ENCODE peak calls at places on chromosomes 16 and 17, in four cellular contexts. S, U, D and W are unnamed samples.

GRCh38 chr16:56609463-56609921 is 1.1 kb downstream of the MT2A start:
- DNase-seq in S (peak; percentile 92), U (no peak), D (no peak), W (no peak)

GRCh38 chr17:330993-331701 is 21.5 kb downstream of the RPH3AL start:
- DNase-seq in S (no peak), U (peak; percentile 29), D (no peak), W (peak; percentile 31)

GRCh38 chr17:82396601-82397435 is 21.3 kb upstream of the HEXD start:
- DNase-seq in S (peak; percentile 90), U (no peak), D (no peak), W (no peak)

GRCh38 chr17:54901230-54901847 is 687 bp downstream of the TOM1L1 start:
- DNase-seq in S (peak; percentile 8), U (peak; percentile 34), D (no peak), W (peak; percentile 39)

GRCh38 chr17:16977932-16978331 is 6.0 kb upstream of the TNFRSF13B start:
- DNase-seq in S (peak; percentile 38), U (peak; percentile 23), D (no peak), W (peak; percentile 83)

GRCh38 chr16:27314161-27314723 is 468 bp downstream of the IL4R start:
- DNase-seq in S (peak; percentile 97), U (no peak), D (no peak), W (peak; percentile 51)

GRCh38 chr16:29192329-29193247 is 207.7 kb downstream of the LAT start:
- DNase-seq in S (no peak), U (peak; percentile 26), D (no peak), W (no peak)

GRCh38 chr17:80819422-80820164 is 172.0 kb upstream of the CHMP6 start:
- DNase-seq in S (no peak), U (no peak), D (no peak), W (no peak)

GRCh38 chr17:1720856-1721386 is 3.6 kb upstream of the WDR81 start:
- DNase-seq in S (peak; percentile 56), U (peak; percentile 83), D (no peak), W (peak; percentile 70)

GRCh38 chr16:7200320-7200719 is 132.3 kb upstream of the RBFOX1 start:
- DNase-seq in S (no peak), U (no peak), D (no peak), W (no peak)
- H4K5ac ChIP-seq in S (no peak overlapping the region), U (no peak overlapping the region), D (no peak overlapping the region), W (no peak overlapping the region)

GRCh38 chr17:45332989-45333701 is 16.3 kb upstream of the MAP3K14 start:
- DNase-seq in S (no peak), U (peak; percentile 40), D (no peak), W (peak; percentile 27)

GRCh38 chr17:45333702-45334092 is 16.9 kb upstream of the MAP3K14 start:
- DNase-seq in S (no peak), U (peak; percentile 24), D (no peak), W (no peak)

GRCh38 chr17:45335721-45336120 is 18.9 kb upstream of the MAP3K14 start:
- DNase-seq in S (no peak), U (peak; percentile 22), D (no peak), W (no peak)

GRCh38 chr17:45334701-45335677 is 18.2 kb upstream of the MAP3K14 start:
- DNase-seq in S (no peak), U (peak; percentile 25), D (no peak), W (no peak)

GRCh38 chr17:45334231-45334630 is 17.4 kb upstream of the MAP3K14 start:
- DNase-seq in S (no peak), U (peak; percentile 24), D (no peak), W (peak; percentile 58)
- H3K4ac ChIP-seq in S (no peak overlapping the region), U (no peak overlapping the region), D (no peak overlapping the region), W (no peak overlapping the region)

GRCh38 chr17:40485851-40486512 is 15.4 kb downstream of the TNS4 start:
- DNase-seq in S (peak; percentile 100), U (no peak), D (no peak), W (peak; percentile 80)
- H3K4me1 ChIP-seq in S (peaks cover 47% of the 10 kb centered on the region), U (peaks cover 8% of the 10 kb centered on the region), D (peaks cover 24% of the 10 kb centered on the region), W (peaks cover 30% of the 10 kb centered on the region)

DNA sequence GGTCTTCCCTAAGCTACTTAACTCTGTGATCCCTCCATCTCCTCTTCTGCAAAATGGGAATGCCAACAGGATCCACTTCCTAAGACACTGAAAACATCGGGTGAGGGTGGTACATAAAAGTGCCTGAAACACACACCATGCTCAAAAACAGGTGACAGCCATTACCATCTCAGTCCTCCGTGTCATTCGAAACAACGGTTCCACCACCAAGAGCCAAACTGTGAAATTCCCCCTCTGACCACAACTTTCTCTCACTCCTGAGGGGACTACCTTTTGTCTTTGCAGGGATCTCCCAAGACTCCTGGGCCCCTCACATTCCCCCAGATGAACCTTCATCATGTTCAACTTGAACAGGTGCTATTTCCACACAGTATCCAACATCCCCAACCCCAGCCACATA is 37.0 kb downstream of the NUBP1 start:
- DNase-seq in S (no peak), U (no peak), D (no peak), W (no peak)
- H4K5ac ChIP-seq in S (no peak overlapping the region), U (no peak overlapping the region), D (no peak overlapping the region), W (no peak overlapping the region)

DNA sequence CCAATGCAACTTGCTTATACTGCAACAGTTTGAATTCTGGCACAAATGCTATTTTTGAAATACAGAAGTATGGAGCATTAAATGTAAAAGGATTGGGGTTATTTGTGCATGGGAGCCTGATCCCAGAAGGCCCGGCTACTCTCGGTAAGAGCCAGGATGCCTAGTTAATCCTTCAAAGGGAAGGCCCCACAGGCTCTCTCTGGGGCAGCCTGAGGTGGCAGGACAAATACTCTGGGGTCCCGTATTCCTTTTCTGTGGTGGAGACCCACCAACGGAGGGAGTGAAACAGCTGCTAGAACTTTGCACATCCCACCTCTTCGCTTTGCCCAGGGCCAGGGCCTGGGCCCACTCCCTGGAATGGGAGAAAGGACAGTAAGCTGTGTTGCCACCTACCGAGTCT is 30.4 kb downstream of the ERN1 start:
- DNase-seq in S (no peak), U (no peak), D (no peak), W (no peak)
- H3K4ac ChIP-seq in S (no peak overlapping the region), U (no peak overlapping the region), D (no peak overlapping the region), W (no peak overlapping the region)

DNA sequence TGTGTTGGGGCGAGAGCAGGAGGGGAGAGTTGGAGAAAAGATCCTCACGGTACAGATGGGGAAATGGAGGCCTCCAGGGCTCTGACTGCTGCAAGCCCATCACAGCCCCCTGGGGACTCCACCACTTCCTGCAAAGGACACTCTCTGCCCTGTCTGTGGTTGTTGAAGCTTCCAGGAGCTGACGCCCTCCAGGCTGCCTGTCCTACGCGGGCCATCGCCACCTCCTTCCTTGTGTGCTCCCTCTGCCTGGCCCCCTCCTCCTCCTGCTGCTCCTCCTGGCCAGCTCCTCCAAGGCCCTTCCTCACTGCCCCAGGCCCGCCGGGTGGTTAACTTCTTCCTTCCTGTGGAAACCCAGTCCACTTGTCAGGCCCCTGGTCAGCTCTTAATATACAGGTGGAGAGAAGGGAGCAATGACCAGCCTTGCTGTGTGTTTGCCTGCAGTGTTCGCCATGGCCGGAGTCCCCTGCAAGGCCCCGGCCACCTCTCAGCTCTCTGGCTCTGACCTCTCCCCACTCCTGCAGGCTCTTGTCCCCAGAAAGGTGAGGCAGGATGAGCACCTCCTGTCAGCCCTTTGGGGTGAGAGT is 18.4 kb upstream of the STAC2 start:
- DNase-seq in S (no peak), U (no peak), D (no peak), W (peak; percentile 37)
- H3K4me1 ChIP-seq in S (no peaks in the 10 kb centered on the region), U (no peaks in the 10 kb centered on the region), D (peaks cover 10% of the 10 kb centered on the region), W (no peaks in the 10 kb centered on the region)